ENCODE peak calls at places on chromosomes 4 and X, in four cellular contexts. One of them, this sample, is unnamed.

GRCh38 chr4:22987861-22988260 is 295.1 kb downstream of the GBA3 start:
- DNase-seq in K562: no peak
- DNase-seq in WTC11: no peak
- DNase-seq in HepG2: no peak
- DNase-seq in this sample: no peak

GRCh38 chrX:31225819-31226218 is 154.0 kb upstream of the FTHL17 start:
- DNase-seq in K562: no peak
- DNase-seq in WTC11: no peak
- DNase-seq in HepG2: no peak
- DNase-seq in this sample: no peak

GRCh38 chrX:44873415-44874270 is 655 bp downstream of the KDM6A start:
- DNase-seq in K562: peak; percentile 59
- DNase-seq in WTC11: peak; percentile 27
- DNase-seq in HepG2: no peak
- DNase-seq in this sample: no peak

GRCh38 chr4:41935652-41936021 is 408 bp downstream of the TMEM33 start:
- DNase-seq in K562: peak; percentile 59
- DNase-seq in WTC11: no peak
- DNase-seq in HepG2: peak; percentile 63
- DNase-seq in this sample: no peak

GRCh38 chr4:58061967-58062366 is 951.8 kb upstream of the IGFBP7 start:
- DNase-seq in K562: no peak
- DNase-seq in WTC11: no peak
- DNase-seq in HepG2: no peak
- DNase-seq in this sample: no peak

GRCh38 chrX:10086683-10087082 is 70.1 kb upstream of the CLCN4 start:
- DNase-seq in K562: no peak
- DNase-seq in WTC11: no peak
- DNase-seq in HepG2: no peak
- DNase-seq in this sample: no peak

GRCh38 chrX:24774650-24775049 is 80.9 kb downstream of the POLA1 start:
- DNase-seq in K562: no peak
- DNase-seq in WTC11: no peak
- DNase-seq in HepG2: no peak
- DNase-seq in this sample: no peak

GRCh38 chr4:54505362-54505761 is 152.4 kb upstream of the KIT start:
- DNase-seq in K562: no peak
- DNase-seq in WTC11: no peak
- DNase-seq in HepG2: no peak
- DNase-seq in this sample: no peak

GRCh38 chr4:124253080-124253479 is 459.5 kb downstream of the ANKRD50 start:
- DNase-seq in K562: no peak
- DNase-seq in WTC11: no peak
- DNase-seq in HepG2: no peak
- DNase-seq in this sample: no peak

GRCh38 chr4:156362581-156362980 is 408.9 kb upstream of the CTSO start:
- DNase-seq in K562: no peak
- DNase-seq in WTC11: no peak
- DNase-seq in HepG2: no peak
- DNase-seq in this sample: no peak

GRCh38 chr4:73259552-73260140 is 1.0 kb upstream of the ANKRD17 start:
- DNase-seq in K562: peak; percentile 42
- DNase-seq in WTC11: no peak
- DNase-seq in HepG2: peak; percentile 9
- DNase-seq in this sample: no peak

GRCh38 chr4:11487876-11488545 is 59.3 kb upstream of the HS3ST1 start:
- DNase-seq in K562: no peak
- DNase-seq in WTC11: no peak
- DNase-seq in HepG2: no peak
- DNase-seq in this sample: no peak

GRCh38 chr4:119490335-119490734 is 138.3 kb downstream of the PDE5A start:
- DNase-seq in K562: no peak
- DNase-seq in WTC11: peak; percentile 11
- DNase-seq in HepG2: no peak
- DNase-seq in this sample: no peak

GRCh38 chrX:40542972-40543371 is 37.8 kb upstream of the ATP6AP2 start:
- DNase-seq in K562: no peak
- DNase-seq in WTC11: no peak
- DNase-seq in HepG2: no peak
- DNase-seq in this sample: no peak

GRCh38 chrX:136783159-136783558 is 2.4 kb upstream of the ARHGEF6 start:
- DNase-seq in K562: no peak
- DNase-seq in WTC11: no peak
- DNase-seq in HepG2: no peak
- DNase-seq in this sample: no peak
- TF ChIP-seq NR2C2 in K562: no peak
- TF ChIP-seq NR2C2 in WTC11: no peak
- TF ChIP-seq NR2C2 in HepG2: no peak
- TF ChIP-seq NR2C2 in this sample: no peak

DNA sequence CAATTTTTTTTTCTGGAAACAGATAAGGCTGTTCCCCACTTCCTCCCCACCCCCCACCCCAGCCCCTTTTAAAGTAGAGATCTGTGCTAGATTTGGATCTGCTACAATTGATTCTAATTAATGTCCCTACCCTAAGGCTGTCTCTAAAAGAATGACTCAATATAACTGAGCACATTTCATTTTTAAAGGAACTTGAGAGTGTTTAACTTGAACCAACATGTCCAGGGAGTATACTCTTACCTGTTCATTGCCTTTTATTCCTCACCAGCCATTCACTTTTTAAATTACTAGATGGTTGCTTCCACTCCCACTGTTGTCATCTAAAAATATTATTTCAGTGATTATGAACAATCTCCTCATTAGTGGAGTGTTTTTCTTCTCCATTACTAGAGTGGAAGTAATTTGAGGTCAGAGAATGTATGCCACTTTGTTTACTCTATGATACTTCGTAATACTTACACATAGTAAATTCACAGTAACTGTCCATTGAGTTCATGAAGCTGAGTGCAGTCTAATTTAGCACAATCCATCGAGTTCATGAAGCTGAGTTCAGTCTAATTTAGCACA is 14.1 kb upstream of the CNOT6L start:
- DNase-seq in K562: no peak
- DNase-seq in WTC11: no peak
- DNase-seq in HepG2: no peak
- DNase-seq in this sample: no peak
- TF ChIP-seq NR2C2 in K562: no peak
- TF ChIP-seq NR2C2 in WTC11: no peak
- TF ChIP-seq NR2C2 in HepG2: no peak
- TF ChIP-seq NR2C2 in this sample: no peak

DNA sequence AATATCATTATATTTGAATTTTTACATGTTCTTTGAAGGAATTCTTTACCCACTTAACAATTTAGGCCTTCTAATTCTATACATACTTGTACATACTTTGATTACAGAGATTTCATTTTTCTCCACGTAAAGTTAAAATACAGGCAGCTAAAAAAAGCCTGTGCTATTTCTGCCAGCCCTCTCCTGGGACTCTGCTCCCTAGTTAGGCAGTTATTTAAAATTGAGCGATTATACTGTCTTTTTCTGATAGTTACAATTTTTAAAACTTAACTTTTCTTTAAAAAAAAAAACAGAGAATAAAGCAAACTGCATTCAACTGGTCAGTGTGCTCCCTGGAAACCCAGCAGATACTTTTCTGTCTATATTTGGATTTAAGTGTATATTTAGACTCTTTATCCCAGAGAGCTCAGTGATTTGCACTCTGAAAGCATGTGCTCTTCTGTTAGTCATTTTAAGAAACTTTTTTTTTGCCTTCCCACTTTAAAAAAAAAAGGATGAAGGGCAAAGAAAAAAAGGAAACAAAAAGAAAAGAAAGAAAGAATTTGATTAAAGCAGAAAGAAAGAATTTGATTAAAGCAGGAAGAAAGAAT is 18.1 kb upstream of the FAM241A start:
- DNase-seq in K562: no peak
- DNase-seq in WTC11: no peak
- DNase-seq in HepG2: no peak
- DNase-seq in this sample: no peak
- TF ChIP-seq NR2C2 in K562: no peak
- TF ChIP-seq NR2C2 in WTC11: no peak
- TF ChIP-seq NR2C2 in HepG2: no peak
- TF ChIP-seq NR2C2 in this sample: no peak

GRCh38 chr4:14115106-14115505 is 487.6 kb upstream of the BOD1L1 start:
- DNase-seq in K562: no peak
- DNase-seq in WTC11: peak; percentile 16
- DNase-seq in HepG2: no peak
- DNase-seq in this sample: no peak

GRCh38 chr4:14117575-14118228 is 490.2 kb upstream of the BOD1L1 start:
- DNase-seq in K562: no peak
- DNase-seq in WTC11: no peak
- DNase-seq in HepG2: no peak
- DNase-seq in this sample: peak; percentile 7

GRCh38 chr4:14110407-14110806 is 482.9 kb upstream of the BOD1L1 start:
- DNase-seq in K562: no peak
- DNase-seq in WTC11: no peak
- DNase-seq in HepG2: no peak
- DNase-seq in this sample: no peak

DNA sequence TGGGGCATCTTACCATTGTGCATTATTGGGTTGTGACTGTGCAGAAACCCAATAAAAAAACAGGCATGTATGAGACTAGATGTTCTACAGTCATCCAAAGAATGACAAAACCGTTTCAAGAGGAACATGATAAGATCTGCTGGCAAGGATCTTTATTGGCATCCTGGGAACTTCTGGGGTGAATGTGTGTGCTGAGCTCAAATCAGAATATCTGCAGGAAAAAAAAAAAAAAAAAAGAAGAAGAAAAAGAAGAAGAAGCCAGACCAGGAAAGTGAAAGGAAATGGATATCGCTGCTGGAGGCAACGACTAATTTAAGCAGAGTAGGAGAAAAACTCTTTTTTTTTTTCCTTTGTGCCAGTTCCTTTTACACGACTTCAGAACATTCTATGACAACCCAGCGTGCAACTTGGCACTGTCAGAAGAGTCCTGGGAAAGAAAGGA is 484.2 kb upstream of the BOD1L1 start:
- DNase-seq in K562: no peak
- DNase-seq in WTC11: no peak
- DNase-seq in HepG2: no peak
- DNase-seq in this sample: no peak
- TF ChIP-seq NR2C2 in K562: no peak
- TF ChIP-seq NR2C2 in WTC11: no peak
- TF ChIP-seq NR2C2 in HepG2: no peak
- TF ChIP-seq NR2C2 in this sample: no peak

DNA sequence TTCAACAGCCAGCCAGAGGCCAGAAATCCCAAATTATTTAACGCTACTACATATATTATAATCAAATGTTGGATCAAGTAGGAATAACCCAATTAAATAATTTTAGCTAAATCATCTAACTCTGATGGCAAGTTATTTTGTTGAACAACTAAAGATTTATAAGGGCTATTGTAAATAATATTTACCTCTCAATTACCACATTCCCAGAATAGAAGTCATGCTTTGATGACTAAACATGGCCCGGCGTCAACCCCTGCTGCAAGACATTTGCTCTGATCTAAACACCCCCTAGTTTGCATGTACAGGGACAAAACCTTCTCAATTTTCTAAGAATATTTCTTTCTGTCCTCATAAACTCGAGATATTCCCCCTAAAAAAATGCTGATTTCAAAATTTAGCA is 14.2 kb downstream of the VEGFC start:
- DNase-seq in K562: no peak
- DNase-seq in WTC11: no peak
- DNase-seq in HepG2: no peak
- DNase-seq in this sample: no peak
- TF ChIP-seq NR2C2 in K562: no peak
- TF ChIP-seq NR2C2 in WTC11: no peak
- TF ChIP-seq NR2C2 in HepG2: no peak
- TF ChIP-seq NR2C2 in this sample: no peak

This sample was measured in GM12878.